ENCODE peak calls at places on chromosomes 3 and 15, in four cellular contexts. V is GM12891, X is GM12878, A is K562. K is an unnamed sample.
A peak's percentile ranks its signal among the peaks of the same experiment; 100 is the strongest.

GRCh38 chr3:124791639-124792111 is 61.4 kb downstream of the UMPS start:
- DNase-seq in V (no peak), X (no peak), A (no peak), K (no peak)

GRCh38 chr3:10917176-10917575 is 75.4 kb upstream of the SLC6A1 start:
- DNase-seq in V (no peak), X (no peak), A (no peak), K (no peak)

GRCh38 chr3:196165850-196166249 is 45.4 kb downstream of the ZDHHC19 start:
- DNase-seq in V (no peak), X (no peak), A (no peak), K (no peak)

GRCh38 chr15:96326551-96327154 is 3.8 kb upstream of the NR2F2 start:
- DNase-seq in V (no peak), X (no peak), A (peak; percentile 71), K (no peak)

GRCh38 chr15:67303490-67304363 is 49.1 kb downstream of the IQCH start:
- DNase-seq in V (no peak), X (peak; percentile 24), A (peak; percentile 61), K (no peak)

GRCh38 chr3:37631686-37632085 is 230.0 kb upstream of the CTDSPL start:
- DNase-seq in V (no peak), X (no peak), A (no peak), K (no peak)

GRCh38 chr3:176505878-176506621 is 691.2 kb downstream of the TBL1XR1 start:
- DNase-seq in V (no peak), X (no peak), A (peak; percentile 15), K (no peak)

GRCh38 chr15:100849021-100849831 is 30.4 kb upstream of the ALDH1A3 start:
- DNase-seq in V (peak; percentile 51), X (no peak), A (peak; percentile 11), K (no peak)

GRCh38 chr15:76012021-76012551 is at the start of gene NRG4:
- DNase-seq in V (peak; percentile 1), X (no peak), A (peak; percentile 70), K (no peak)
- TF ChIP-seq SPI1 in V (no peak), X (no peak), A (no peak), K (no peak)

DNA sequence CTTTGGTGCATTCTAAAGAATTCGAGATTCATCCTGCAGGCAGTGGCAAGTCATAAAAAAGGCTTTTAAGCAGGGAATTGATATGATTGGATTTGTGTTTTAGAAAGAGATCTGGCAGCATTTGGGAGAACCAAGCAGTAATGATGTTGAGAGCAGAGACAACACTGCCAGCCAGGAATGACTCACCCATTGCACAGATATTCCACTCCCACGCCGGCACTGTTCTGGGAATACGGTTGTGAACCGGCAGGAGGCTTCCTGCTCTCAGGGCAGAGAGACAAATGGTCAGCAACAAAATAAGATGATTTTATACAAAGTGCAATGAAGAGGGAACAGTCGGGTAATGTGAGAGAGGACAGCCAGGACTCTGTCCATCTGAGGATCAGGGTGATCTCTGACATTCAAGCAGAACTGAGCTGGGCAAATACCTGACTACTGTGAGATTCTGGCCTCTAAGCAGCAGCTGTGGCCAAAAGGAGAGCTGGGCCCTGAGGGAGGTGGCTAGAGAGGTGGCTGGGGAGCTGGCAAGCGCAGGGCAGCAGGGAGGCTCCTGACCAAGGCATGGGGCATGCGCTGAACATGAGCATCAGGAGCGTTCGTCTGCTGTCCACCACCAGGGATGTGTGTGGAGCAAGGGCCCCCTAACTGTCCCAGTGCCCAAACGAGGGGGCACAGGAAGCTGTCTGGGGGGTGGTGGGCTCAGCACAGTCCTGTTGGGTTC is 56.1 kb upstream of the PLXNA1 start:
- DNase-seq in V (no peak), X (no peak), A (peak; percentile 66), K (no peak)
- TF ChIP-seq SPI1 in V (no peak), X (no peak), A (no peak), K (no peak)

DNA sequence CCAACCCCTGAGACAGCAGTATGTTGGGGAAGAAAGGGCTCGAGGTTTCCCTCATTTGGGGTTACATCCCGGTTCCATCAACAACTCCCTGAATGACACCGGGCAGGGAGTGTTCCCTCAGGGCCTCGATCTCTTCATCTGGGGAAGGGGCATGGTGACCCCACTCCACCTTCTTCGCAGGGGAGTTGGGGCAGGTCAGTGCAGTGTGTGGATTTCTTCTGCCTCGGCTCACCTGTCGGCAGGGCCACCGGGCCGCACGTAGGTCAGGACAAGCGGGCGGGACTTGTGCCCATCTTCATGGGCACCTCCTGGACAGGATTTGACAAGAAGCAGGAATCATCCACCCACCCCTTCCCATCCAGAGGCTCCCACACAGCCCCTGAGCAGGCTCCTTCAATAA is 17.4 kb downstream of the GRIP2 start:
- DNase-seq in V (no peak), X (no peak), A (no peak), K (no peak)
- TF ChIP-seq SPI1 in V (no peak), X (no peak), A (no peak), K (no peak)

GRCh38 chr3:107969994-107970896 is 120.6 kb downstream of the CD47 start:
- DNase-seq in V (no peak), X (no peak), A (no peak), K (no peak)
- TF ChIP-seq SPI1 in V (no peak), X (no peak), A (no peak), K (no peak)

GRCh38 chr3:153290278-153291015 is 128.4 kb downstream of the RAP2B start:
- DNase-seq in V (no peak), X (no peak), A (peak; percentile 54), K (no peak)
- TF ChIP-seq SPI1 in V (no peak), X (no peak), A (no peak), K (no peak)

GRCh38 chr3:167084566-167084965 is 295.5 kb downstream of the ZBBX start:
- DNase-seq in V (no peak), X (no peak), A (no peak), K (no peak)
- TF ChIP-seq SPI1 in V (no peak), X (no peak), A (no peak), K (no peak)

K was measured in HL-60.